ENCODE peak calls at places on chromosomes 12 and 14, in five cellular contexts. One of them, this sample, is unnamed.

GRCh38 chr12:52867636-52868035 is 18.8 kb upstream of the KRT78 start:
- DNase-seq in H54: no peak
- DNase-seq in heart left ventricle: peak
- DNase-seq in right cardiac atrium: peak
- DNase-seq in kidney glomerular epithelial cell: no peak
- DNase-seq in this sample: no peak

GRCh38 chr12:58369576-58369975 is 428.2 kb downstream of the ATP23 start:
- DNase-seq in kidney glomerular epithelial cell: no peak
- DNase-seq in right cardiac atrium: no peak
- DNase-seq in H54: no peak
- DNase-seq in heart left ventricle: no peak
- DNase-seq in this sample: no peak

GRCh38 chr14:101583709-101584048 is 22.4 kb downstream of the DIO3 start:
- DNase-seq in heart left ventricle: no peak
- DNase-seq in H54: no peak
- DNase-seq in kidney glomerular epithelial cell: no peak
- DNase-seq in right cardiac atrium: no peak
- DNase-seq in this sample: no peak

GRCh38 chr14:54652890-54653201 is 85.9 kb downstream of the SAMD4A start:
- DNase-seq in right cardiac atrium: no peak
- DNase-seq in heart left ventricle: no peak
- DNase-seq in H54: no peak
- DNase-seq in kidney glomerular epithelial cell: peak
- DNase-seq in this sample: no peak

GRCh38 chr14:99166506-99166905 is 105.5 kb downstream of the BCL11B start:
- DNase-seq in kidney glomerular epithelial cell: no peak
- DNase-seq in heart left ventricle: no peak
- DNase-seq in right cardiac atrium: no peak
- DNase-seq in H54: no peak
- DNase-seq in this sample: no peak

GRCh38 chr12:123905319-123905925 is 67.2 kb downstream of the CCDC92 start:
- DNase-seq in heart left ventricle: no peak
- DNase-seq in right cardiac atrium: peak
- DNase-seq in kidney glomerular epithelial cell: peak
- DNase-seq in H54: peak
- DNase-seq in this sample: no peak

GRCh38 chr12:91057771-91058170 is at the start of gene KERA:
- DNase-seq in right cardiac atrium: no peak
- DNase-seq in kidney glomerular epithelial cell: no peak
- DNase-seq in H54: no peak
- DNase-seq in heart left ventricle: no peak
- DNase-seq in this sample: no peak

GRCh38 chr12:96070670-96071279 is 35.4 kb upstream of the LTA4H start:
- DNase-seq in right cardiac atrium: no peak
- DNase-seq in H54: no peak
- DNase-seq in heart left ventricle: no peak
- DNase-seq in kidney glomerular epithelial cell: no peak
- DNase-seq in this sample: no peak

GRCh38 chr14:68464716-68465115 is 328.2 kb downstream of the ZFP36L1 start:
- DNase-seq in kidney glomerular epithelial cell: peak
- DNase-seq in right cardiac atrium: no peak
- DNase-seq in heart left ventricle: no peak
- DNase-seq in H54: no peak
- DNase-seq in this sample: no peak

GRCh38 chr14:105086833-105087307 is 21.6 kb upstream of the GPR132 start:
- DNase-seq in H54: peak
- DNase-seq in kidney glomerular epithelial cell: peak
- DNase-seq in heart left ventricle: peak
- DNase-seq in right cardiac atrium: peak
- DNase-seq in this sample: peak

GRCh38 chr12:76274699-76275098 is 73.5 kb downstream of the BBS10 start:
- DNase-seq in heart left ventricle: no peak
- DNase-seq in right cardiac atrium: no peak
- DNase-seq in kidney glomerular epithelial cell: no peak
- DNase-seq in H54: no peak
- DNase-seq in this sample: no peak

GRCh38 chr12:91663331-91663998 is 480.8 kb upstream of the DCN start:
- DNase-seq in heart left ventricle: no peak
- DNase-seq in right cardiac atrium: no peak
- DNase-seq in H54: no peak
- DNase-seq in kidney glomerular epithelial cell: no peak
- DNase-seq in this sample: no peak

GRCh38 chr14:82655770-82656169 is 1122.1 kb upstream of the SEL1L start:
- DNase-seq in right cardiac atrium: no peak
- DNase-seq in H54: no peak
- DNase-seq in heart left ventricle: no peak
- DNase-seq in kidney glomerular epithelial cell: no peak
- DNase-seq in this sample: no peak

GRCh38 chr12:7032990-7033389 is 14.7 kb upstream of the LPCAT3 start:
- DNase-seq in heart left ventricle: no peak
- DNase-seq in right cardiac atrium: no peak
- DNase-seq in H54: no peak
- DNase-seq in kidney glomerular epithelial cell: no peak
- DNase-seq in this sample: no peak

GRCh38 chr12:93896962-93897361 is 219.8 kb downstream of the CRADD start:
- DNase-seq in H54: no peak
- DNase-seq in heart left ventricle: no peak
- DNase-seq in right cardiac atrium: no peak
- DNase-seq in kidney glomerular epithelial cell: no peak
- DNase-seq in this sample: no peak

GRCh38 chr14:92951912-92952471 is 29.0 kb downstream of the CHGA start:
- DNase-seq in right cardiac atrium: peak
- DNase-seq in heart left ventricle: peak
- DNase-seq in kidney glomerular epithelial cell: peak
- DNase-seq in H54: peak
- DNase-seq in this sample: peak

GRCh38 chr12:32253154-32253795 is 146.1 kb upstream of the FGD4 start:
- DNase-seq in right cardiac atrium: no peak
- DNase-seq in heart left ventricle: no peak
- DNase-seq in kidney glomerular epithelial cell: peak
- DNase-seq in H54: no peak
- DNase-seq in this sample: no peak

GRCh38 chr12:105852958-105853357 is 285.8 kb downstream of the NUAK1 start:
- DNase-seq in right cardiac atrium: peak
- DNase-seq in heart left ventricle: peak
- DNase-seq in kidney glomerular epithelial cell: no peak
- DNase-seq in H54: no peak
- DNase-seq in this sample: peak

GRCh38 chr12:94603434-94604068 is 46.8 kb downstream of the TMCC3 start:
- DNase-seq in H54: no peak
- DNase-seq in kidney glomerular epithelial cell: no peak
- DNase-seq in right cardiac atrium: peak
- DNase-seq in heart left ventricle: no peak
- DNase-seq in this sample: no peak

GRCh38 chr12:93153321-93153720 is 224.2 kb upstream of the EEA1 start:
- DNase-seq in heart left ventricle: no peak
- DNase-seq in H54: no peak
- DNase-seq in kidney glomerular epithelial cell: no peak
- DNase-seq in right cardiac atrium: no peak
- DNase-seq in this sample: no peak

GRCh38 chr12:2345902-2346301 is 293.1 kb downstream of the CACNA1C start:
- DNase-seq in H54: no peak
- DNase-seq in heart left ventricle: no peak
- DNase-seq in kidney glomerular epithelial cell: no peak
- DNase-seq in right cardiac atrium: no peak
- DNase-seq in this sample: no peak

GRCh38 chr12:128076188-128076587 is 190.8 kb upstream of the TMEM132C start:
- DNase-seq in heart left ventricle: no peak
- DNase-seq in H54: peak
- DNase-seq in kidney glomerular epithelial cell: peak
- DNase-seq in right cardiac atrium: no peak
- DNase-seq in this sample: no peak

GRCh38 chr12:108226866-108227265 is 97.8 kb downstream of the WSCD2 start:
- DNase-seq in H54: no peak
- DNase-seq in right cardiac atrium: no peak
- DNase-seq in heart left ventricle: no peak
- DNase-seq in kidney glomerular epithelial cell: no peak
- DNase-seq in this sample: no peak

This sample was measured in sigmoid colon.